ENCODE peak calls at places on chromosomes 13 and 19, in eight cellular contexts. G is Caco-2, R is AG09319, O is progenitor cell of endocrine pancreas, F is B cell, C is right atrium auricular region, X is dorsolateral prefrontal cortex, A is heart right ventricle. J is an unnamed sample.

GRCh38 chr19:4870025-4870700 is 2.7 kb upstream of the PLIN3 start:
- DNase-seq in G (peak; percentile 47), R (peak; percentile 79), O (no peak), F (no peak), C (peak; percentile 62), X (no peak), A (peak; percentile 30), J (no peak)

GRCh38 chr19:55684946-55685681 is 10.1 kb downstream of the EPN1 start:
- DNase-seq in G (no peak), R (no peak), O (no peak), F (no peak), C (no peak), X (no peak), A (no peak), J (no peak)

GRCh38 chr13:96617528-96617927 is 376.7 kb downstream of the OXGR1 start:
- DNase-seq in G (no peak), R (no peak), O (no peak), F (no peak), C (no peak), X (no peak), A (no peak), J (no peak)

GRCh38 chr19:14080887-14081796 is 4.4 kb downstream of the C19orf67 start:
- DNase-seq in G (peak; percentile 97), R (peak; percentile 99), O (peak; percentile 98), F (peak; percentile 98), C (peak; percentile 100), X (peak; percentile 97), A (peak; percentile 99), J (peak; percentile 94)

GRCh38 chr13:101512650-101513049 is 60.2 kb downstream of the ITGBL1 start:
- DNase-seq in G (no peak), R (no peak), O (no peak), F (no peak), C (no peak), X (no peak), A (no peak), J (no peak)

GRCh38 chr19:33472696-33473624 is 48.6 kb downstream of the PEPD start:
- DNase-seq in G (no peak), R (peak; percentile 63), O (no peak), F (no peak), C (no peak), X (peak; percentile 57), A (no peak), J (no peak)

GRCh38 chr19:44653977-44654784 is 10.5 kb downstream of the PVR start:
- DNase-seq in G (peak; percentile 54), R (no peak), O (peak; percentile 33), F (peak; percentile 90), C (peak; percentile 77), X (no peak), A (peak; percentile 72), J (peak; percentile 42)

GRCh38 chr13:77980592-77980991 is 62.0 kb upstream of the EDNRB start:
- DNase-seq in G (peak; percentile 18), R (peak; percentile 40), O (no peak), F (no peak), C (no peak), X (no peak), A (no peak), J (no peak)

GRCh38 chr13:23752111-23753001 is 136.8 kb downstream of the MIPEP start:
- DNase-seq in G (no peak), R (no peak), O (no peak), F (no peak), C (no peak), X (no peak), A (no peak), J (no peak)

GRCh38 chr19:57888494-57889231 is at the start of gene ZNF814:
- DNase-seq in G (no peak), R (peak; percentile 44), O (peak; percentile 83), F (peak; percentile 84), C (peak; percentile 89), X (peak; percentile 80), A (peak; percentile 81), J (peak; percentile 67)

GRCh38 chr19:17001603-17002183 is 24.9 kb downstream of the CPAMD8 start:
- DNase-seq in G (no peak), R (no peak), O (no peak), F (peak; percentile 48), C (no peak), X (no peak), A (peak; percentile 20), J (no peak)

GRCh38 chr13:93534181-93534700 is 307.6 kb downstream of the GPC6 start:
- DNase-seq in G (no peak), R (no peak), O (no peak), F (no peak), C (no peak), X (no peak), A (no peak), J (no peak)

GRCh38 chr13:113804017-113804702 is 45.1 kb downstream of the TMEM255B start:
- DNase-seq in G (no peak), R (no peak), O (no peak), F (no peak), C (no peak), X (no peak), A (no peak), J (no peak)

GRCh38 chr13:113803409-113804016 is 44.5 kb downstream of the TMEM255B start:
- DNase-seq in G (no peak), R (no peak), O (no peak), F (no peak), C (no peak), X (no peak), A (no peak), J (no peak)

GRCh38 chr13:113801289-113801961 is 42.4 kb downstream of the TMEM255B start:
- DNase-seq in G (no peak), R (no peak), O (no peak), F (no peak), C (no peak), X (peak; percentile 40), A (no peak), J (no peak)

GRCh38 chr13:113802090-113802531 is 43.1 kb downstream of the TMEM255B start:
- DNase-seq in G (peak; percentile 39), R (peak; percentile 39), O (no peak), F (no peak), C (no peak), X (no peak), A (peak; percentile 46), J (no peak)

DNA sequence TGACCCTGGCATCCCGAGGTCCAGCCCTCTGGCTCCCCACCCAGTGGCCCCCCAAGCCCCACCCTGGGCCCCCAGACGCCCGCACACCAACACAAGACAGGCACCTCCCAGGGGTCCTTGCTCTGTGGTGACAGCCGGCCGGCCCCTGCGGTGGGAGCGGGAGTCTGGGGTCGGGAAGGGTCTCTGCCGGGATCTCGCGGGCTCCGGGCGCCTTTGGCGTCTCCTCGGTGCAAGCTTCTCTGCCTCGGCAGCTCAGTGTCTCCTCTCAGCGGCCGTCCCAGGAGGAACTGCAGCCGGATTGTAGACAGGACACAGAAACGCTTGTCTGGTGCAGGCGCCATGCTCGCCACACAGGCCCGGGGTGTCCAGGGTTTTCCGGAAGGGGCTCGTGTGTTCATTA is 43.7 kb downstream of the TMEM255B start:
- DNase-seq in G (no peak), R (no peak), O (no peak), F (no peak), C (no peak), X (peak; percentile 39), A (no peak), J (no peak)
- TF ChIP-seq CTCF in G (no peak), R (no peak), O (no peak), F (no peak), C (no peak), X (no peak), A (no peak), J (no peak)

DNA sequence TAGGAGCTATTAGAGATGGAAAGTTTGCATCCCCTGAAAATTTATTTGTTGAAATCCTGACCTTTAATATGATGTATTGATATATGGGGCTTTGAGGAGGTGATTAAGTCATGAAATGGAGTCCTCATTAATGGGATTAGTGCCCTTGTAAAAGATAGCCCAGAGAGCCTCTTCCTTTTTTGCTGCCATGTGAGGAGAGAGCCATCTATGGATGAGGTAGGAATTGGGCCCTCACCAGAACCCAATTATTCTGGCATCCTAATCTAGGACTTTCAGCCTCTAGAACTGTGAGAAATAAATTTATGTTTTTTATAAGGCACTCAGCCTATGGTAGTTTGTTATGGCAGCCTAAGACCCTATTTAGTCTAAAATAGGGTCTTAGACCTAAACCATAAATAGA is 250.2 kb upstream of the SLITRK1 start:
- DNase-seq in G (no peak), R (no peak), O (no peak), F (no peak), C (no peak), X (no peak), A (no peak), J (no peak)
- TF ChIP-seq CTCF in G (no peak), R (no peak), O (no peak), F (no peak), C (no peak), X (no peak), A (no peak), J (no peak)

GRCh38 chr19:46737275-46737654 is 8.6 kb upstream of the FKRP start:
- DNase-seq in G (no peak), R (no peak), O (no peak), F (no peak), C (no peak), X (no peak), A (no peak), J (no peak)
- TF ChIP-seq CTCF in G (no peak), R (no peak), O (no peak), F (no peak), C (no peak), X (no peak), A (no peak), J (no peak)

GRCh38 chr19:50313812-50314536 is 15.2 kb downstream of the KCNC3 start:
- DNase-seq in G (peak; percentile 48), R (no peak), O (no peak), F (peak; percentile 54), C (no peak), X (no peak), A (no peak), J (no peak)

GRCh38 chr19:50317115-50317514 is 12.1 kb downstream of the KCNC3 start:
- DNase-seq in G (no peak), R (no peak), O (no peak), F (no peak), C (no peak), X (no peak), A (no peak), J (no peak)

GRCh38 chr19:50318438-50318837 is 10.7 kb downstream of the KCNC3 start:
- DNase-seq in G (no peak), R (no peak), O (no peak), F (no peak), C (no peak), X (no peak), A (no peak), J (no peak)

GRCh38 chr19:50314724-50315700 is 14.2 kb downstream of the KCNC3 start:
- DNase-seq in G (no peak), R (no peak), O (no peak), F (no peak), C (no peak), X (peak; percentile 35), A (no peak), J (no peak)

GRCh38 chr19:50315773-50316448 is 13.3 kb downstream of the KCNC3 start:
- DNase-seq in G (peak; percentile 58), R (no peak), O (no peak), F (peak; percentile 49), C (no peak), X (peak; percentile 53), A (no peak), J (no peak)
- TF ChIP-seq CTCF in G (no peak), R (no peak), O (no peak), F (no peak), C (no peak), X (no peak), A (no peak), J (no peak)

GRCh38 chr13:29105779-29106178 is 285.6 kb downstream of the MTUS2 start:
- DNase-seq in G (no peak), R (no peak), O (no peak), F (no peak), C (no peak), X (no peak), A (no peak), J (no peak)
- TF ChIP-seq CTCF in G (no peak), R (no peak), O (peak; percentile 45), F (no peak), C (no peak), X (no peak), A (no peak), J (no peak)

J was measured in omental fat pad.